ENCODE peak calls at places on chromosomes 4 and X, in seven cellular contexts. One of them, this sample, is unnamed.

GRCh38 chr4:140937866-140938265 is 181.7 kb upstream of the TBC1D9 start:
- DNase-seq in GM23248: peak; percentile 92
- DNase-seq in mammary epithelial cell: no peak
- DNase-seq in fibroblast of lung: peak; percentile 29
- DNase-seq in neuronal stem cell: no peak
- DNase-seq in PC-3: peak; percentile 66
- DNase-seq in IMR-90: peak; percentile 80
- DNase-seq in this sample: peak; percentile 85

GRCh38 chr4:56293121-56293520 is 94.2 kb downstream of the AASDH start:
- DNase-seq in IMR-90: no peak
- DNase-seq in mammary epithelial cell: no peak
- DNase-seq in PC-3: no peak
- DNase-seq in fibroblast of lung: no peak
- DNase-seq in neuronal stem cell: no peak
- DNase-seq in GM23248: no peak
- DNase-seq in this sample: no peak

GRCh38 chr4:19783667-19784223 is 468.0 kb upstream of the SLIT2 start:
- DNase-seq in fibroblast of lung: no peak
- DNase-seq in IMR-90: no peak
- DNase-seq in GM23248: no peak
- DNase-seq in neuronal stem cell: no peak
- DNase-seq in PC-3: no peak
- DNase-seq in mammary epithelial cell: no peak
- DNase-seq in this sample: no peak

GRCh38 chrX:74349387-74349786 is 45.4 kb downstream of the ZCCHC13 start:
- DNase-seq in IMR-90: peak; percentile 82
- DNase-seq in PC-3: peak; percentile 69
- DNase-seq in mammary epithelial cell: peak; percentile 56
- DNase-seq in neuronal stem cell: no peak
- DNase-seq in fibroblast of lung: peak; percentile 77
- DNase-seq in GM23248: peak; percentile 68
- DNase-seq in this sample: peak; percentile 85

GRCh38 chrX:133523094-133523493 is 107.8 kb upstream of the GPC4 start:
- DNase-seq in fibroblast of lung: no peak
- DNase-seq in mammary epithelial cell: peak; percentile 72
- DNase-seq in GM23248: peak; percentile 21
- DNase-seq in PC-3: peak; percentile 41
- DNase-seq in neuronal stem cell: no peak
- DNase-seq in IMR-90: no peak
- DNase-seq in this sample: peak; percentile 33

GRCh38 chrX:11837437-11837836 is 79.4 kb downstream of the MSL3 start:
- DNase-seq in mammary epithelial cell: no peak
- DNase-seq in PC-3: no peak
- DNase-seq in GM23248: no peak
- DNase-seq in fibroblast of lung: no peak
- DNase-seq in neuronal stem cell: no peak
- DNase-seq in IMR-90: no peak
- DNase-seq in this sample: no peak

GRCh38 chr4:173722075-173722474 is 192.0 kb upstream of the HAND2 start:
- DNase-seq in fibroblast of lung: no peak
- DNase-seq in neuronal stem cell: no peak
- DNase-seq in GM23248: no peak
- DNase-seq in PC-3: no peak
- DNase-seq in IMR-90: no peak
- DNase-seq in mammary epithelial cell: no peak
- DNase-seq in this sample: no peak

GRCh38 chr4:107760281-107760947 is 40.4 kb upstream of the PAPSS1 start:
- DNase-seq in mammary epithelial cell: no peak
- DNase-seq in PC-3: peak; percentile 47
- DNase-seq in neuronal stem cell: no peak
- DNase-seq in fibroblast of lung: peak; percentile 27
- DNase-seq in IMR-90: peak; percentile 5
- DNase-seq in GM23248: no peak
- DNase-seq in this sample: no peak

GRCh38 chrX:16212024-16212423 is 44.7 kb downstream of the MAGEB17 start:
- DNase-seq in neuronal stem cell: no peak
- DNase-seq in PC-3: peak; percentile 42
- DNase-seq in fibroblast of lung: no peak
- DNase-seq in mammary epithelial cell: peak; percentile 21
- DNase-seq in GM23248: peak; percentile 45
- DNase-seq in IMR-90: peak; percentile 33
- DNase-seq in this sample: peak; percentile 12

GRCh38 chrX:22795680-22796079 is 204.1 kb upstream of the DDX53 start:
- DNase-seq in neuronal stem cell: no peak
- DNase-seq in fibroblast of lung: no peak
- DNase-seq in PC-3: peak; percentile 9
- DNase-seq in GM23248: no peak
- DNase-seq in mammary epithelial cell: peak; percentile 87
- DNase-seq in IMR-90: no peak
- DNase-seq in this sample: no peak

GRCh38 chrX:12771445-12772069 is 19.7 kb upstream of the PRPS2 start:
- DNase-seq in fibroblast of lung: peak; percentile 46
- DNase-seq in mammary epithelial cell: no peak
- DNase-seq in neuronal stem cell: peak; percentile 29
- DNase-seq in IMR-90: peak; percentile 31
- DNase-seq in GM23248: peak; percentile 72
- DNase-seq in PC-3: peak; percentile 78
- DNase-seq in this sample: no peak

GRCh38 chrX:49187028-49187394 is 838 bp upstream of the PRICKLE3 start:
- DNase-seq in PC-3: no peak
- DNase-seq in IMR-90: no peak
- DNase-seq in GM23248: no peak
- DNase-seq in mammary epithelial cell: no peak
- DNase-seq in neuronal stem cell: no peak
- DNase-seq in fibroblast of lung: no peak
- DNase-seq in this sample: no peak

GRCh38 chr4:24244663-24245519 is 339.5 kb downstream of the DHX15 start:
- DNase-seq in IMR-90: peak; percentile 32
- DNase-seq in neuronal stem cell: peak; percentile 12
- DNase-seq in fibroblast of lung: peak; percentile 85
- DNase-seq in GM23248: no peak
- DNase-seq in mammary epithelial cell: no peak
- DNase-seq in PC-3: no peak
- DNase-seq in this sample: peak; percentile 37

GRCh38 chr4:10015140-10015753 is 6.0 kb downstream of the SLC2A9 start:
- DNase-seq in GM23248: peak; percentile 52
- DNase-seq in neuronal stem cell: peak; percentile 41
- DNase-seq in mammary epithelial cell: no peak
- DNase-seq in IMR-90: peak; percentile 42
- DNase-seq in PC-3: peak; percentile 62
- DNase-seq in fibroblast of lung: peak; percentile 58
- DNase-seq in this sample: no peak

GRCh38 chr4:76897522-76898384 is at the start of gene SOWAHB:
- DNase-seq in neuronal stem cell: peak; percentile 32
- DNase-seq in IMR-90: no peak
- DNase-seq in fibroblast of lung: no peak
- DNase-seq in PC-3: peak; percentile 84
- DNase-seq in mammary epithelial cell: peak; percentile 73
- DNase-seq in GM23248: peak; percentile 29
- DNase-seq in this sample: no peak

GRCh38 chr4:139020384-139020783 is 4.8 kb downstream of the NOCT start:
- DNase-seq in IMR-90: no peak
- DNase-seq in mammary epithelial cell: no peak
- DNase-seq in GM23248: no peak
- DNase-seq in fibroblast of lung: no peak
- DNase-seq in neuronal stem cell: no peak
- DNase-seq in PC-3: no peak
- DNase-seq in this sample: no peak

GRCh38 chrX:102899940-102900916 is 36.8 kb upstream of the RAB40AL start:
- DNase-seq in IMR-90: peak; percentile 74
- DNase-seq in neuronal stem cell: peak; percentile 63
- DNase-seq in PC-3: peak; percentile 90
- DNase-seq in GM23248: peak; percentile 65
- DNase-seq in fibroblast of lung: peak; percentile 66
- DNase-seq in mammary epithelial cell: peak; percentile 64
- DNase-seq in this sample: peak; percentile 55

GRCh38 chrX:69161371-69161770 is 3.9 kb downstream of the PJA1 start:
- DNase-seq in mammary epithelial cell: no peak
- DNase-seq in GM23248: no peak
- DNase-seq in neuronal stem cell: no peak
- DNase-seq in IMR-90: no peak
- DNase-seq in fibroblast of lung: no peak
- DNase-seq in PC-3: no peak
- DNase-seq in this sample: no peak

GRCh38 chr4:150302553-150302952 is 224.3 kb downstream of the DCLK2 start:
- DNase-seq in IMR-90: peak; percentile 98
- DNase-seq in PC-3: peak; percentile 86
- DNase-seq in mammary epithelial cell: peak; percentile 87
- DNase-seq in GM23248: peak; percentile 94
- DNase-seq in neuronal stem cell: no peak
- DNase-seq in fibroblast of lung: peak; percentile 98
- DNase-seq in this sample: peak; percentile 97

GRCh38 chr4:25051534-25051933 is 20.8 kb upstream of the LGI2 start:
- DNase-seq in neuronal stem cell: no peak
- DNase-seq in fibroblast of lung: no peak
- DNase-seq in GM23248: no peak
- DNase-seq in IMR-90: no peak
- DNase-seq in mammary epithelial cell: no peak
- DNase-seq in PC-3: no peak
- DNase-seq in this sample: peak; percentile 39

GRCh38 chrX:13790206-13791131 is 26.4 kb downstream of the GPM6B start:
- DNase-seq in GM23248: no peak
- DNase-seq in IMR-90: no peak
- DNase-seq in neuronal stem cell: no peak
- DNase-seq in mammary epithelial cell: no peak
- DNase-seq in PC-3: peak; percentile 15
- DNase-seq in fibroblast of lung: peak; percentile 25
- DNase-seq in this sample: no peak

GRCh38 chr4:95059630-95060029 is 301.9 kb downstream of the BMPR1B start:
- DNase-seq in fibroblast of lung: peak; percentile 18
- DNase-seq in mammary epithelial cell: no peak
- DNase-seq in IMR-90: no peak
- DNase-seq in neuronal stem cell: no peak
- DNase-seq in PC-3: no peak
- DNase-seq in GM23248: no peak
- DNase-seq in this sample: peak; percentile 52

GRCh38 chrX:120603707-120604358 is at the start of gene MCTS1:
- DNase-seq in mammary epithelial cell: peak; percentile 94
- DNase-seq in neuronal stem cell: peak; percentile 72
- DNase-seq in PC-3: peak; percentile 96
- DNase-seq in IMR-90: peak; percentile 96
- DNase-seq in fibroblast of lung: peak; percentile 96
- DNase-seq in GM23248: peak; percentile 95
- DNase-seq in this sample: peak; percentile 97

GRCh38 chrX:120604359-120604782 is 470 bp downstream of the MCTS1 start:
- DNase-seq in mammary epithelial cell: peak; percentile 25
- DNase-seq in IMR-90: peak; percentile 33
- DNase-seq in GM23248: peak; percentile 66
- DNase-seq in fibroblast of lung: peak; percentile 56
- DNase-seq in PC-3: peak; percentile 37
- DNase-seq in neuronal stem cell: no peak
- DNase-seq in this sample: peak; percentile 33
- H3K4me1 ChIP-seq in mammary epithelial cell: no peaks in the 10 kb centered on the region
- H3K4me1 ChIP-seq in IMR-90: no peaks in the 10 kb centered on the region
- H3K4me1 ChIP-seq in GM23248: peaks cover 10% of the 10 kb centered on the region
- H3K4me1 ChIP-seq in fibroblast of lung: no peaks in the 10 kb centered on the region
- H3K4me1 ChIP-seq in PC-3: peaks cover 10% of the 10 kb centered on the region
- H3K4me1 ChIP-seq in neuronal stem cell: no peaks in the 10 kb centered on the region
- H3K4me1 ChIP-seq in this sample: no peaks in the 10 kb centered on the region

GRCh38 chr4:145153181-145153903 is 27.0 kb downstream of the OTUD4 start:
- DNase-seq in GM23248: no peak
- DNase-seq in fibroblast of lung: no peak
- DNase-seq in neuronal stem cell: no peak
- DNase-seq in IMR-90: peak; percentile 17
- DNase-seq in mammary epithelial cell: no peak
- DNase-seq in PC-3: no peak
- DNase-seq in this sample: no peak
- H3K9ac ChIP-seq in GM23248: no peak overlapping the region
- H3K9ac ChIP-seq in fibroblast of lung: no peak overlapping the region
- H3K9ac ChIP-seq in neuronal stem cell: no peak overlapping the region
- H3K9ac ChIP-seq in IMR-90: no peak overlapping the region
- H3K9ac ChIP-seq in mammary epithelial cell: no peak overlapping the region
- H3K9ac ChIP-seq in PC-3: no peak overlapping the region
- H3K9ac ChIP-seq in this sample: no peak overlapping the region

GRCh38 chrX:111270339-111270738 is at the start of gene CAPN6:
- DNase-seq in PC-3: peak; percentile 14
- DNase-seq in GM23248: peak; percentile 40
- DNase-seq in mammary epithelial cell: peak; percentile 55
- DNase-seq in IMR-90: peak; percentile 5
- DNase-seq in neuronal stem cell: peak; percentile 8
- DNase-seq in fibroblast of lung: no peak
- DNase-seq in this sample: peak; percentile 4

GRCh38 chrX:111262086-111262485 is 8.2 kb downstream of the CAPN6 start:
- DNase-seq in neuronal stem cell: no peak
- DNase-seq in mammary epithelial cell: no peak
- DNase-seq in fibroblast of lung: no peak
- DNase-seq in GM23248: no peak
- DNase-seq in PC-3: no peak
- DNase-seq in IMR-90: no peak
- DNase-seq in this sample: peak; percentile 5

GRCh38 chrX:111265506-111265905 is 4.8 kb downstream of the CAPN6 start:
- DNase-seq in PC-3: no peak
- DNase-seq in neuronal stem cell: no peak
- DNase-seq in IMR-90: no peak
- DNase-seq in fibroblast of lung: no peak
- DNase-seq in GM23248: no peak
- DNase-seq in mammary epithelial cell: no peak
- DNase-seq in this sample: no peak

GRCh38 chrX:111259559-111259958 is 10.7 kb downstream of the CAPN6 start:
- DNase-seq in PC-3: no peak
- DNase-seq in neuronal stem cell: no peak
- DNase-seq in mammary epithelial cell: no peak
- DNase-seq in GM23248: no peak
- DNase-seq in IMR-90: no peak
- DNase-seq in fibroblast of lung: no peak
- DNase-seq in this sample: no peak

GRCh38 chrX:111264397-111264796 is 5.9 kb downstream of the CAPN6 start:
- DNase-seq in PC-3: no peak
- DNase-seq in GM23248: no peak
- DNase-seq in mammary epithelial cell: no peak
- DNase-seq in neuronal stem cell: no peak
- DNase-seq in fibroblast of lung: no peak
- DNase-seq in IMR-90: no peak
- DNase-seq in this sample: no peak
- H2AFZ ChIP-seq in PC-3: no peak overlapping the region
- H2AFZ ChIP-seq in GM23248: no peak overlapping the region
- H2AFZ ChIP-seq in mammary epithelial cell: no peak overlapping the region
- H2AFZ ChIP-seq in neuronal stem cell: no peak overlapping the region
- H2AFZ ChIP-seq in fibroblast of lung: no peak overlapping the region
- H2AFZ ChIP-seq in IMR-90: no peak overlapping the region
- H2AFZ ChIP-seq in this sample: no peak overlapping the region

DNA sequence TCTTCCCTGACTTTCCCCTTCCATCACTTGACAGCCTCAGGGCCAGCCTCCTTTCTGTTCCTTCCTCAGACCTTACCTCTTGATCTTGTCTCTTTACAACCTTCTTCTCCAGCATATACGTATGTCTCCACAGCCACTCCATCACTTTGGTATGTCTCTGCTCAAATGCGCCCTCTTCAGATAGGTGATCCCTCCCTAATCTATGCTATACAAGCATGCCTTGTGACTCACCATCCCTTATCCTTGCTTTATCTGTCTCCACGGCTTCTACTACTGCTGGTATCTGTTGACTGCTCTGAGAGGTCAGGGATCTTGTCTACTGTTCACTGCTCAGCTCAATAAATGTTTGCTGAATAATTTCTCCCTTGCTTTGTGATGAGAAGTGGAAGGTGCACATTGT is 9.0 kb downstream of the ARAP2 start:
- DNase-seq in IMR-90: peak; percentile 7
- DNase-seq in fibroblast of lung: no peak
- DNase-seq in mammary epithelial cell: peak; percentile 81
- DNase-seq in GM23248: no peak
- DNase-seq in PC-3: peak; percentile 66
- DNase-seq in neuronal stem cell: no peak
- DNase-seq in this sample: peak; percentile 46
- H3K4me1 ChIP-seq in IMR-90: no peaks in the 10 kb centered on the region
- H3K4me1 ChIP-seq in fibroblast of lung: no peaks in the 10 kb centered on the region
- H3K4me1 ChIP-seq in mammary epithelial cell: peaks cover 4% of the 10 kb centered on the region
- H3K4me1 ChIP-seq in GM23248: no peaks in the 10 kb centered on the region
- H3K4me1 ChIP-seq in PC-3: peaks cover 6% of the 10 kb centered on the region
- H3K4me1 ChIP-seq in neuronal stem cell: no peaks in the 10 kb centered on the region
- H3K4me1 ChIP-seq in this sample: no peaks in the 10 kb centered on the region

GRCh38 chr4:165330666-165331065 is 3.2 kb downstream of the MSMO1 start:
- DNase-seq in neuronal stem cell: no peak
- DNase-seq in IMR-90: no peak
- DNase-seq in fibroblast of lung: no peak
- DNase-seq in mammary epithelial cell: no peak
- DNase-seq in GM23248: no peak
- DNase-seq in PC-3: no peak
- DNase-seq in this sample: no peak
- H3K9ac ChIP-seq in neuronal stem cell: no peak overlapping the region
- H3K9ac ChIP-seq in IMR-90: no peak overlapping the region
- H3K9ac ChIP-seq in fibroblast of lung: no peak overlapping the region
- H3K9ac ChIP-seq in mammary epithelial cell: peak overlapping the region; percentile 39
- H3K9ac ChIP-seq in GM23248: no peak overlapping the region
- H3K9ac ChIP-seq in PC-3: no peak overlapping the region
- H3K9ac ChIP-seq in this sample: no peak overlapping the region

This sample was measured in astrocyte.